ENCODE peak calls at places on chromosomes 1 and 21, in five cellular contexts. One of them, this sample, is unnamed.

GRCh38 chr1:201468501-201468843 is 516 bp downstream of the PHLDA3 start:
- DNase-seq in nucleus accumbens: no peak
- DNase-seq in midbrain: peak; percentile 61
- DNase-seq in activated CD4-positive, alpha-beta T cell treated with anti-CD3 and anti-CD28 coated beads for 36 hours: peak; percentile 53
- DNase-seq in heart left ventricle: peak; percentile 52
- DNase-seq in this sample: peak; percentile 66

GRCh38 chr1:184033711-184034167 is 3.8 kb downstream of the COLGALT2 start:
- DNase-seq in heart left ventricle: no peak
- DNase-seq in nucleus accumbens: no peak
- DNase-seq in activated CD4-positive, alpha-beta T cell treated with anti-CD3 and anti-CD28 coated beads for 36 hours: no peak
- DNase-seq in midbrain: no peak
- DNase-seq in this sample: peak; percentile 67

GRCh38 chr1:14543191-14543849 is 55.2 kb upstream of the KAZN start:
- DNase-seq in heart left ventricle: no peak
- DNase-seq in activated CD4-positive, alpha-beta T cell treated with anti-CD3 and anti-CD28 coated beads for 36 hours: no peak
- DNase-seq in nucleus accumbens: no peak
- DNase-seq in midbrain: no peak
- DNase-seq in this sample: peak; percentile 78

GRCh38 chr1:209443361-209443931 is 140.1 kb upstream of the CAMK1G start:
- DNase-seq in midbrain: no peak
- DNase-seq in activated CD4-positive, alpha-beta T cell treated with anti-CD3 and anti-CD28 coated beads for 36 hours: no peak
- DNase-seq in heart left ventricle: no peak
- DNase-seq in nucleus accumbens: no peak
- DNase-seq in this sample: no peak

GRCh38 chr1:167563579-167564246 is 10.2 kb upstream of the CREG1 start:
- DNase-seq in nucleus accumbens: no peak
- DNase-seq in midbrain: peak; percentile 22
- DNase-seq in heart left ventricle: peak; percentile 56
- DNase-seq in activated CD4-positive, alpha-beta T cell treated with anti-CD3 and anti-CD28 coated beads for 36 hours: no peak
- DNase-seq in this sample: no peak

GRCh38 chr1:224435999-224436398 is 1.4 kb upstream of the WDR26 start:
- DNase-seq in heart left ventricle: no peak
- DNase-seq in nucleus accumbens: no peak
- DNase-seq in midbrain: no peak
- DNase-seq in activated CD4-positive, alpha-beta T cell treated with anti-CD3 and anti-CD28 coated beads for 36 hours: no peak
- DNase-seq in this sample: peak; percentile 36

GRCh38 chr21:42043961-42044360 is 27.2 kb upstream of the UMODL1 start:
- DNase-seq in midbrain: no peak
- DNase-seq in activated CD4-positive, alpha-beta T cell treated with anti-CD3 and anti-CD28 coated beads for 36 hours: no peak
- DNase-seq in nucleus accumbens: no peak
- DNase-seq in heart left ventricle: no peak
- DNase-seq in this sample: no peak

GRCh38 chr21:27062441-27062840 is 95.6 kb upstream of the ADAMTS5 start:
- DNase-seq in heart left ventricle: no peak
- DNase-seq in activated CD4-positive, alpha-beta T cell treated with anti-CD3 and anti-CD28 coated beads for 36 hours: no peak
- DNase-seq in nucleus accumbens: no peak
- DNase-seq in midbrain: no peak
- DNase-seq in this sample: no peak

GRCh38 chr1:235270625-235271024 is 57.4 kb downstream of the ARID4B start:
- DNase-seq in activated CD4-positive, alpha-beta T cell treated with anti-CD3 and anti-CD28 coated beads for 36 hours: no peak
- DNase-seq in nucleus accumbens: no peak
- DNase-seq in heart left ventricle: no peak
- DNase-seq in midbrain: peak; percentile 20
- DNase-seq in this sample: peak; percentile 81

GRCh38 chr1:23010734-23011449 is 4.8 kb downstream of the TEX46 start:
- DNase-seq in activated CD4-positive, alpha-beta T cell treated with anti-CD3 and anti-CD28 coated beads for 36 hours: no peak
- DNase-seq in midbrain: no peak
- DNase-seq in nucleus accumbens: no peak
- DNase-seq in heart left ventricle: no peak
- DNase-seq in this sample: peak; percentile 69

GRCh38 chr21:33334191-33334590 is 9.4 kb downstream of the IFNAR1 start:
- DNase-seq in nucleus accumbens: no peak
- DNase-seq in heart left ventricle: no peak
- DNase-seq in midbrain: no peak
- DNase-seq in activated CD4-positive, alpha-beta T cell treated with anti-CD3 and anti-CD28 coated beads for 36 hours: no peak
- DNase-seq in this sample: no peak

GRCh38 chr1:43418858-43419257 is 29.2 kb downstream of the SZT2 start:
- DNase-seq in midbrain: no peak
- DNase-seq in heart left ventricle: no peak
- DNase-seq in nucleus accumbens: no peak
- DNase-seq in activated CD4-positive, alpha-beta T cell treated with anti-CD3 and anti-CD28 coated beads for 36 hours: no peak
- DNase-seq in this sample: no peak

GRCh38 chr21:28776251-28776650 is 216.4 kb downstream of the LTN1 start:
- DNase-seq in heart left ventricle: no peak
- DNase-seq in nucleus accumbens: no peak
- DNase-seq in midbrain: no peak
- DNase-seq in activated CD4-positive, alpha-beta T cell treated with anti-CD3 and anti-CD28 coated beads for 36 hours: peak; percentile 62
- DNase-seq in this sample: peak; percentile 93

This sample was measured in GM23248.